ENCODE peak calls at places on chromosomes 1 and 21, in ten cellular contexts. M is adrenal gland, L is IMR-90, K is heart left ventricle, E is suprapubic skin, W is sigmoid colon, A is ovary, O is stomach, Z is prostate gland, I is K562. Q is an unnamed sample.

GRCh38 chr1:226901421-226901820 is 31.0 kb downstream of the PSEN2 start:
- DNase-seq in A (no peak), O (no peak), L (no peak), Z (no peak), I (no peak), E (no peak), M (no peak), K (no peak), W (no peak), Q (no peak)

GRCh38 chr1:235552146-235552716 is 48.0 kb upstream of the B3GALNT2 start:
- DNase-seq in O (no peak), Z (no peak), I (no peak), W (no peak), M (peak; percentile 34), E (no peak), K (no peak), L (no peak), A (no peak), Q (no peak)

GRCh38 chr1:176440176-176440575 is 22.8 kb upstream of the PAPPA2 start:
- DNase-seq in K (no peak), W (no peak), E (no peak), M (no peak), O (no peak), A (no peak), I (no peak), Z (no peak), L (no peak), Q (no peak)

GRCh38 chr1:236206548-236206947 is 64.2 kb downstream of the GPR137B start:
- DNase-seq in W (peak; percentile 63), Z (no peak), L (no peak), A (no peak), M (peak; percentile 17), I (no peak), E (no peak), O (no peak), K (peak; percentile 62), Q (peak; percentile 22)

GRCh38 chr21:33418686-33419085 is 15.5 kb downstream of the IFNGR2 start:
- DNase-seq in E (peak; percentile 90), Z (peak; percentile 62), L (no peak), W (peak; percentile 90), M (peak; percentile 68), A (peak; percentile 76), K (peak; percentile 74), O (no peak), I (no peak), Q (peak; percentile 95)

GRCh38 chr1:160261526-160261877 is 847 bp downstream of the DCAF8 start:
- DNase-seq in M (peak; percentile 38), W (no peak), Z (peak; percentile 73), A (no peak), O (peak; percentile 45), L (peak; percentile 91), I (peak; percentile 54), E (no peak), K (no peak), Q (peak; percentile 42)

GRCh38 chr1:23407036-23407630 is 17.4 kb downstream of the TCEA3 start:
- DNase-seq in O (no peak), K (peak; percentile 45), A (no peak), W (no peak), I (no peak), M (no peak), L (no peak), Z (no peak), E (no peak), Q (no peak)

GRCh38 chr1:97553975-97554374 is 366.9 kb downstream of the DPYD start:
- DNase-seq in A (no peak), O (no peak), E (no peak), W (no peak), I (no peak), M (no peak), Z (no peak), K (no peak), L (no peak), Q (no peak)

DNA sequence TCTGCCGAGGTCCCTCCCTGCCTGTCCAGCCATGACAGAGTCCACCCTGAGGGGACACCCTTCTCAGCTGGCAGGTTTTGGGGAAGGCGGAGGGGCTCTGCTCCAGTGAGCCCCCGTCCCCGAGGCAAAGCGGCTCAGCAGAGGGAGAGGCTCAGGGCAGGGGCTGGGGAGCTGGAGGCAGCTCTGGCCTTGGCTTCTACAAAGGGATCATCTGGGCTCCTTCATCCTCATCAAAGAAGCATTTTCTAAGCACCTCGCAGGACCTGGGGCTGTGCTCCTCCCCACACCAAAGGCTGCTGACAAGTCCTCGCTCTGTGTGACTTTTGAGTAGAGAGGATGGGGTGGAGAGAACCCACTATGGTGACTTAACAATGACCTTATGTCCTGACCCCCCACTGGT is 21.0 kb upstream of the CLSTN1 start:
- DNase-seq in E (peak; percentile 59), M (no peak), K (no peak), A (no peak), W (no peak), Z (no peak), O (no peak), I (no peak), L (no peak), Q (no peak)
- TF ChIP-seq POLR2A in E (no peak), M (no peak), K (no peak), A (no peak), W (no peak), Z (no peak), O (no peak), I (no peak), L (no peak), Q (no peak)

GRCh38 chr1:51729156-51729823 is 112.4 kb downstream of the OSBPL9 start:
- DNase-seq in E (peak; percentile 86), L (peak; percentile 83), O (peak; percentile 96), M (peak; percentile 93), W (peak; percentile 84), Z (peak; percentile 93), K (peak; percentile 95), A (peak; percentile 86), I (peak; percentile 99), Q (peak; percentile 72)

GRCh38 chr1:51731998-51732397 is 115.1 kb downstream of the OSBPL9 start:
- DNase-seq in E (no peak), A (no peak), M (no peak), O (no peak), I (no peak), L (no peak), Z (no peak), K (no peak), W (no peak), Q (no peak)

GRCh38 chr1:51728611-51729155 is 111.8 kb downstream of the OSBPL9 start:
- DNase-seq in Z (no peak), O (no peak), L (peak; percentile 10), M (no peak), K (no peak), E (no peak), W (no peak), I (no peak), A (no peak), Q (no peak)

GRCh38 chr1:51732701-51733425 is 116.0 kb downstream of the OSBPL9 start:
- DNase-seq in W (no peak), I (no peak), M (no peak), E (no peak), L (no peak), K (no peak), A (no peak), Z (no peak), O (no peak), Q (no peak)

DNA sequence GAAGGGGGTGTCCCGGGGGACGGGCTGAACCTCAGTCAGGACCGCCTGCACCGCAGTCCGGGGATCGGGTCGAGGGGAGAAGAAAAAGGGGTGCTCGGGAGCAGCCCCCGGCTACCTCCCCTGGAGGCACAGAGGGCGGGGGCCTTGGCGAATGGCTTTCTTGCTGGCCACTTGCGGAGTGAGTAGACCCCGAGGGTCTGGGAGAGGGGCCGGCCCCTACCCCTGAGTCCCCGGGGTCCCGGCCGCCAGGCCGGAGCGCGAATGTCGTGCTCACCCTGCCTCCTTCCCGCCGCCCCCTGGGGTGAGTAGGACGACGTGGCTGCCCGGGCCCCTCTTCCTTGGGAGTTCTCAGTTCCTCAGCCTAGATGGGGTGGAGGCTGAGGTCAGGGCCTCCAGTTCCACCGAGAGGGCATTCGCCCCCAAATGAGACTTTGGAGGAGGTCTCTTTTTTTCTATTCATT is 113.0 kb downstream of the OSBPL9 start:
- DNase-seq in I (no peak), M (no peak), O (no peak), K (no peak), Z (no peak), A (no peak), E (no peak), L (peak; percentile 6), W (no peak), Q (peak; percentile 89)
- TF ChIP-seq POLR2A in I (peak; percentile 78), M (no peak), O (no peak), K (no peak), Z (no peak), A (no peak), E (no peak), L (no peak), W (no peak), Q (no peak)

GRCh38 chr1:2554621-2555387 is 1.4 kb upstream of the TNFRSF14 start:
- DNase-seq in K (no peak), E (no peak), W (no peak), L (no peak), Z (no peak), A (no peak), I (peak; percentile 48), M (no peak), O (no peak), Q (no peak)

GRCh38 chr1:2555634-2556276 is 416 bp upstream of the TNFRSF14 start:
- DNase-seq in K (peak; percentile 91), L (no peak), M (peak; percentile 83), O (peak; percentile 82), W (peak; percentile 98), Z (peak; percentile 65), I (no peak), E (peak; percentile 95), A (peak; percentile 78), Q (peak; percentile 92)

GRCh38 chr1:2557146-2558029 is 1.2 kb downstream of the TNFRSF14 start:
- DNase-seq in O (peak; percentile 75), I (no peak), E (no peak), K (no peak), A (no peak), W (no peak), Z (peak; percentile 49), M (peak; percentile 51), L (no peak), Q (peak; percentile 87)

GRCh38 chr1:2558030-2558400 is 1.8 kb downstream of the TNFRSF14 start:
- DNase-seq in K (no peak), W (no peak), M (no peak), E (no peak), L (no peak), O (no peak), Z (no peak), I (no peak), A (no peak), Q (no peak)

DNA sequence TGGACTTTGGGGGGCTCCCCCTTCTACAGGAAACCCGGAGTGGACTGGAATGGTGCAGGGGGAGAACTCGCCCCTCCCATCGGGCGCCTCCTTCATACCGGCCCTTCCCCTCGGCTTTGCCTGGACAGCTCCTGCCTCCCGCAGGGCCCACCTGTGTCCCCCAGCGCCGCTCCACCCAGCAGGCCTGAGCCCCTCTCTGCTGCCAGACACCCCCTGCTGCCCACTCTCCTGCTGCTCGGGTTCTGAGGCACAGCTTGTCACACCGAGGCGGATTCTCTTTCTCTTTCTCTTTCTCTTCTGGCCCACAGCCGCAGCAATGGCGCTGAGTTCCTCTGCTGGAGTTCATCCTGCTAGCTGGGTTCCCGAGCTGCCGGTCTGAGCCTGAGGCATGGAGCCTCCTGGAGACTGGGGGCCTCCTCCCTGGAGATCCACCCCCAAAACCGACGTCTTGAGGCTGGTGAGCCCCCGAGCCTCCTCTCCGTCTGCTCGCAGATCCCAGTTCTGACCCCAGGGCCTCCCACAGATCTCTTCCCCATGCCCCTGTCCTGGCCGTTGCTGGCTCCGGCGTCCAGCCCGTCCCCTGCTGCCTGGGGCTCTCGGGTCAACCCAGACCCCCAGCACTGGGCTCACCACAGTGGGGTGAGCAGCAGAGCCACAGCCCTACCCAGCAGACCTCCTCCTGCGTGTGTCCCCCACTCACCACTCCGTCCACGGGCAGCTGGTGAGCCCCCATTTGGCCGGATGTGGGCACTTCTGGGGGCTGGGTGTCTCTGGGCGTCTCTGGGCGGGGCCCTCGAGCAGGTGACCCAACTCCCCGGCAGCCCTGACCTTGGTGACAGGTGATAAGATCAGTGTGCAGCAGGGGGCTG is at the start of gene TNFRSF14:
- DNase-seq in O (peak; percentile 74), W (peak; percentile 87), L (peak; percentile 35), Z (peak; percentile 55), A (peak; percentile 65), K (peak; percentile 80), E (no peak), I (peak; percentile 74), M (peak; percentile 55), Q (peak; percentile 63)
- TF ChIP-seq POLR2A in O (no peak), W (no peak), L (no peak), Z (peak; percentile 60), A (peak; percentile 14), K (no peak), E (no peak), I (no peak), M (peak; percentile 23), Q (no peak)

GRCh38 chr1:95233737-95234493 is at the start of gene RWDD3:
- DNase-seq in M (peak; percentile 94), E (peak; percentile 92), K (peak; percentile 97), W (peak; percentile 97), I (peak; percentile 93), A (peak; percentile 95), L (peak; percentile 82), Z (peak; percentile 94), O (peak; percentile 96), Q (peak; percentile 92)
- TF ChIP-seq POLR2A in M (peak; percentile 70), E (no peak), K (no peak), W (no peak), I (peak; percentile 82), A (peak; percentile 49), L (peak; percentile 70), Z (peak; percentile 60), O (no peak), Q (no peak)

Q was measured in lower leg skin.